ENCODE peak calls at places on chromosomes 13 and 19, in nine cellular contexts. A, M, C, L, I, K, H, O and D are unnamed samples.

GRCh38 chr19:19053508-19054314 is 10.1 kb upstream of the SLC25A42 start:
- DNase-seq in C (peak), K (no peak), H (peak), L (no peak), I (no peak), O (peak), M (peak), A (peak), D (no peak)

GRCh38 chr19:39347332-39348227 is 5.4 kb downstream of the SAMD4B start:
- DNase-seq in C (no peak), A (peak), I (peak), K (no peak), M (peak), H (no peak), O (no peak), L (no peak), D (no peak)

GRCh38 chr19:41001243-41001971 is 10.3 kb downstream of the CYP2B6 start:
- DNase-seq in M (no peak), K (no peak), C (no peak), H (no peak), I (no peak), O (no peak), A (no peak), L (no peak), D (no peak)

GRCh38 chr19:4172861-4173473 is 9.4 kb downstream of the SIRT6 start:
- DNase-seq in L (no peak), O (no peak), K (peak), I (no peak), C (peak), A (peak), M (peak), H (peak), D (peak)

GRCh38 chr13:27403252-27403678 is 21.2 kb upstream of the GTF3A start:
- DNase-seq in M (peak), O (no peak), I (peak), K (no peak), C (no peak), H (no peak), A (peak), L (no peak), D (no peak)

GRCh38 chr19:14545716-14546082 is 16.3 kb downstream of the TECR start:
- DNase-seq in M (no peak), L (no peak), I (no peak), H (no peak), C (no peak), A (no peak), K (no peak), O (no peak), D (no peak)

GRCh38 chr19:8681345-8682021 is 17.1 kb downstream of the ACTL9 start:
- DNase-seq in I (no peak), H (no peak), M (peak), K (no peak), L (no peak), O (no peak), C (no peak), A (no peak), D (no peak)

GRCh38 chr19:48629599-48630288 is 7.4 kb downstream of the DBP start:
- DNase-seq in O (peak), M (no peak), C (no peak), L (no peak), I (peak), K (no peak), H (peak), A (peak), D (no peak)

GRCh38 chr19:58575183-58576041 is 2.3 kb upstream of the MZF1 start:
- DNase-seq in O (peak), H (peak), L (peak), K (peak), A (peak), M (peak), I (peak), C (peak), D (peak)

GRCh38 chr19:11387154-11388034 is 3.3 kb upstream of the EPOR start:
- DNase-seq in K (no peak), A (no peak), L (no peak), O (no peak), I (no peak), M (no peak), H (no peak), C (no peak), D (no peak)

GRCh38 chr13:97240789-97241734 is 18.9 kb downstream of the MBNL2 start:
- DNase-seq in L (no peak), M (no peak), C (no peak), H (no peak), K (no peak), A (no peak), O (no peak), I (no peak), D (no peak)

GRCh38 chr19:49973987-49974386 is 13.0 kb upstream of the SIGLEC11 start:
- DNase-seq in H (peak), O (no peak), A (no peak), C (no peak), I (no peak), M (no peak), L (no peak), K (no peak), D (no peak)

GRCh38 chr19:38554676-38555141 is 63.0 kb downstream of the MAP4K1 start:
- DNase-seq in C (no peak), I (no peak), L (no peak), H (no peak), M (no peak), O (no peak), A (no peak), K (no peak), D (no peak)

GRCh38 chr19:4234862-4235201 is 5.5 kb downstream of the EBI3 start:
- DNase-seq in O (no peak), L (no peak), A (no peak), M (no peak), I (no peak), K (no peak), C (no peak), H (no peak), D (no peak)

GRCh38 chr13:59931621-59932020 is 232.1 kb downstream of the DIAPH3 start:
- DNase-seq in A (no peak), O (no peak), I (no peak), C (no peak), H (no peak), M (no peak), L (no peak), K (no peak), D (no peak)

GRCh38 chr19:10517361-10517759 is at the start of gene S1PR5:
- DNase-seq in M (no peak), L (no peak), A (no peak), O (no peak), I (no peak), K (no peak), H (no peak), C (no peak), D (peak)

GRCh38 chr19:35534803-35535480 is 1.7 kb downstream of the GAPDHS start:
- DNase-seq in K (no peak), H (no peak), C (no peak), L (no peak), O (no peak), M (no peak), A (no peak), I (no peak), D (no peak)

GRCh38 chr13:113613789-113614379 is 29.3 kb downstream of the TFDP1 start:
- DNase-seq in H (no peak), I (no peak), K (no peak), O (no peak), A (no peak), L (no peak), C (no peak), M (no peak), D (no peak)
- TF ChIP-seq CTCF in H (no peak), I (no peak), K (no peak), O (no peak), A (no peak), L (no peak), C (no peak), M (no peak), D (no peak)

DNA sequence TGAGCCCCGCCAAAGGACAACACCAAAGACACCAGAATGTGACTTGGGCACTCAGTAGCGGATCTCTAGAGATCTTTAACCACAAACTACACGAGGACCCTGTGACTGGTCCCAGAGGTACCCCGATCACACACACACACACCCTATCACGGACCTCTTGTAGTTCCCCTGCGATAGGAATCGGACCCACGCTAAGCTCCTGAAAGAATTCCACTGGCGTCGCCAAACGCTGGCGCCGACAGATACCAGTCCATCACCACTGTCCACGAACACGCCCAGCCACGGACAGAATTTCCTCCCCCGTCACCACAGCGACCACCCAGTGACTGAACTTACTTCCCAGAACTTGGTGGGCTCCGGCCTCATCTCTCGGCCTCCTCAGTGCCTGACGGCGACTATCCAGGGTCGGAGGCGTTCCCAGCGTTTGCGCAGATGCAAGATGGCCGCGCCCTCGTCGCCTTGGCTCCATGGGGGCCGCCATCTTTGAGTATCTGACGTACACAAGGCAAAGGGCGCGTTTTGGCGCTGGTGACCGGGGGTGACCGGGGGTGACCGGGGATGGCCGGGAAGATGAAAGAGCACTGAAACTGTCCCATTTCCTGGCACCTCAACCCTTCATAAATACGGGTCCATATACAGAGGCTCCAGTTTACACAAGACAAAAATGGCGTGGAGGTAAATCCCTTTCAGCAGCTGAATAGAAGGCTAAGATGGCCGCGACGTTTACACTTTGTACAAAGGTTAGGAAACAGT is at the start of gene ZNF615:
- DNase-seq in A (peak), C (peak), O (peak), H (peak), I (peak), K (peak), M (peak), L (peak), D (peak)
- TF ChIP-seq CTCF in A (no peak), C (no peak), O (no peak), H (no peak), I (no peak), K (no peak), M (no peak), L (no peak), D (no peak)

DNA sequence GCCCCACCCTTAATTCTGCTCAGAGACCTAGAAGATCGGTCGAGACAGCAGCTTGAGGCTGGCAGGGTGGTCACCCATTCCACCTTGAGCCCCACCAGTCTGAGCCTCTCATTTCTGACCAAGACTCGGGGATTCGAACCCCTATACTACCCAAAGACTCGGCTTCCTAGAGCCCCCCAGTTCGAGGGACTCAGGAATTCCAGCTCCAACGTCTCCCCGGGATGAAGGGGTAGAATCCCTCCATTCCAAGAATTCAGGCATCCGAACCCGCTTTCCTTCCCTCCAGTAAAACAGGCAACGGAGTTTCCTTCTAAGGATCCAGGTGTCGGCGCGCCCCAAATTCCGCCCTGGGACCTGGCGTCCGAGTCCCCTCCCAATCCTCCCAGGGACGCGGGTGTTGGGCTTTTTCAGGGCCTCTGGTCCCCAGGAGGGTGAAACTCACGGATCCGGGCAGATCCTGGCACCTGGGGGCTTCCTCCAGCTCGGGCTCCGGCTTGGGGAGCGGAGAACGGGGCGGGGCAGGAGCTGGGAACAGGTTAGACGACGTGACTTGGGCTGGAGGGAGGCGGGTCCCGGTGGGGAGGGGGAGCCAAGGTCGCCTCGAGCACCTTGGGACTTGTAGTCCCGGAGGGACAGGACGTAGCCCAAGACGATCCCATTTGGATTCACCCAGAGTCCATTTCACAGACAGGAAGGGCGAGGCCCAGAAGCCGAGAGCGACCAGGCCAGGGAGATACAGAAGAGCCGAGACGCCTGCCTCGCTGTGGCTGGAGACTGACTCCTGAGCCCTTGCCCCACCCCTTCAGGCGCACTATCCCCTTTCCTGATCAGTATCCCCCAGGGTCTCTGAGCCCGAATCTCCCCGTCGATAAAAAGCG is at the start of gene PPP1R13L:
- DNase-seq in L (no peak), M (peak), H (peak), O (peak), A (peak), K (peak), I (peak), C (no peak), D (peak)
- TF ChIP-seq CTCF in L (no peak), M (no peak), H (no peak), O (no peak), A (no peak), K (no peak), I (no peak), C (no peak), D (no peak)

GRCh38 chr19:6273701-6274601 is 5.8 kb downstream of the MLLT1 start:
- DNase-seq in C (no peak), O (no peak), I (peak), A (peak), H (peak), L (peak), M (peak), K (peak), D (no peak)
- TF ChIP-seq CTCF in C (no peak), O (no peak), I (no peak), A (no peak), H (no peak), L (no peak), M (no peak), K (no peak), D (no peak)

GRCh38 chr19:55498246-55498645 is 10.0 kb downstream of the SSC5D start:
- DNase-seq in A (no peak), M (no peak), K (no peak), C (no peak), L (no peak), H (no peak), I (no peak), O (no peak), D (no peak)

GRCh38 chr19:55494172-55494761 is 6.0 kb downstream of the SSC5D start:
- DNase-seq in O (no peak), L (no peak), A (peak), C (no peak), K (no peak), M (peak), H (no peak), I (peak), D (no peak)

GRCh38 chr19:55500368-55500952 is 12.2 kb downstream of the SSC5D start:
- DNase-seq in H (no peak), M (no peak), L (no peak), I (no peak), C (no peak), A (no peak), O (no peak), K (no peak), D (no peak)

GRCh38 chr19:55495646-55496349 is 7.6 kb downstream of the SSC5D start:
- DNase-seq in I (no peak), O (no peak), H (no peak), L (no peak), C (no peak), A (no peak), M (no peak), K (no peak), D (no peak)

GRCh38 chr19:55497777-55498176 is 9.5 kb downstream of the SSC5D start:
- DNase-seq in H (no peak), C (no peak), O (no peak), L (no peak), A (no peak), I (no peak), M (no peak), K (no peak), D (no peak)
- TF ChIP-seq CTCF in H (no peak), C (no peak), O (no peak), L (no peak), A (no peak), I (no peak), M (no peak), K (no peak), D (no peak)

GRCh38 chr13:94416454-94417080 is 62.9 kb downstream of the DCT start:
- DNase-seq in I (peak), M (peak), H (no peak), K (no peak), L (no peak), A (peak), C (no peak), O (peak), D (no peak)
- TF ChIP-seq CTCF in I (peak), M (peak), H (no peak), K (no peak), L (peak), A (peak), C (no peak), O (peak), D (peak)

GRCh38 chr13:108959254-108959653 is 329.8 kb downstream of the MYO16 start:
- DNase-seq in H (no peak), I (peak), A (peak), O (no peak), K (no peak), M (peak), C (no peak), L (no peak), D (no peak)

GRCh38 chr13:108957369-108958012 is 328.1 kb downstream of the MYO16 start:
- DNase-seq in O (no peak), A (peak), K (no peak), L (no peak), I (peak), C (no peak), M (peak), H (no peak), D (no peak)

GRCh38 chr13:108955741-108956140 is 326.3 kb downstream of the MYO16 start:
- DNase-seq in C (no peak), O (no peak), M (no peak), H (no peak), K (no peak), A (no peak), L (no peak), I (no peak), D (no peak)

GRCh38 chr13:108960006-108960405 is 330.6 kb downstream of the MYO16 start:
- DNase-seq in K (no peak), A (no peak), I (no peak), M (no peak), H (no peak), O (no peak), L (no peak), C (no peak), D (no peak)

DNA sequence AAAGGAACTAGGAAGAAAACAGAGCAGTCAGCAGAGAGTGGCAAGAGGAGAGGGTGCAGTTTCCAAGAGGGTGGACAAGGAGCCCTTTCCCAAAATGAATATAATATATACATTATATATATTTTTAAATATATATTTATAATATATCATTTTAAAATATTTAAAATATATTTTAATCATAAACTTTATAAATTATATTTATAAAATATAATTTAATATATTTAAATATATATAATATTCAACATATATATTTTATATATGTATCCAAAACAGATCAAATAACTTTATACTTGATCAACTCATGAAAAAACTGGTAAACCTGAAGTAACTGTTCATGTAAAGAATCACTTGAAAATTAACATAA is 328.6 kb downstream of the MYO16 start:
- DNase-seq in O (no peak), L (no peak), I (no peak), C (no peak), A (no peak), M (no peak), K (no peak), H (no peak), D (no peak)
- TF ChIP-seq CTCF in O (no peak), L (no peak), I (no peak), C (no peak), A (no peak), M (no peak), K (no peak), H (no peak), D (no peak)

GRCh38 chr13:24313449-24313848 is 4.1 kb downstream of the C1QTNF9 start:
- DNase-seq in I (no peak), O (no peak), M (peak), L (no peak), K (no peak), A (no peak), C (no peak), H (no peak), D (no peak)
- TF ChIP-seq CTCF in I (peak), O (no peak), M (peak), L (no peak), K (no peak), A (peak), C (no peak), H (no peak), D (peak)